ENCODE peak calls at places on chromosomes 3 and 15, in eight cellular contexts. Y is pancreas; F is lower lobe of right lung; C is GM23338; H is NCI-H2107; Q is activated T-cell treated with anti-CD3 and anti-CD28 coated beads for 1 hour; G is activated naive CD4-positive, alpha-beta T cell; O is fibroblast of the aortic adventitia. X is an unnamed sample.

GRCh38 chr15:67574981-67575632 is 32.6 kb downstream of the MAP2K5 start:
- DNase-seq in Y (no peak), F (no peak), C (peak; percentile 17), H (no peak), Q (no peak), G (no peak), O (no peak), X (no peak)

GRCh38 chr3:193464889-193465288 is 86.3 kb upstream of the ATP13A5 start:
- DNase-seq in Y (no peak), F (no peak), C (no peak), H (no peak), Q (no peak), G (no peak), O (no peak), X (no peak)

GRCh38 chr15:59539799-59540198 is 71.8 kb upstream of the GCNT3 start:
- DNase-seq in Y (no peak), F (no peak), C (no peak), H (no peak), Q (no peak), G (no peak), O (peak; percentile 16), X (no peak)

GRCh38 chr3:63390831-63391230 is 112.7 kb downstream of the SYNPR start:
- DNase-seq in Y (no peak), F (no peak), C (no peak), H (no peak), Q (no peak), G (no peak), O (peak; percentile 24), X (no peak)

GRCh38 chr3:77247063-77247462 is 207.2 kb downstream of the ROBO2 start:
- DNase-seq in Y (no peak), F (no peak), C (no peak), H (no peak), Q (no peak), G (no peak), O (no peak), X (no peak)

GRCh38 chr3:59867185-59868002 is 817.6 kb upstream of the CFAP20DC start:
- DNase-seq in Y (no peak), F (no peak), C (no peak), H (no peak), Q (no peak), G (no peak), O (no peak), X (no peak)

GRCh38 chr15:68667800-68668625 is 89.2 kb downstream of the CORO2B start:
- DNase-seq in Y (no peak), F (no peak), C (no peak), H (no peak), Q (no peak), G (no peak), O (no peak), X (no peak)

GRCh38 chr15:33656090-33656670 is 312.1 kb upstream of the CHRM5 start:
- DNase-seq in Y (no peak), F (no peak), C (no peak), H (no peak), Q (no peak), G (no peak), O (no peak), X (no peak)

GRCh38 chr15:63086271-63086670 is 35.4 kb upstream of the LACTB start:
- DNase-seq in Y (no peak), F (no peak), C (no peak), H (no peak), Q (no peak), G (no peak), O (no peak), X (no peak)

GRCh38 chr3:126748701-126749546 is 44.9 kb downstream of the CHCHD6 start:
- DNase-seq in Y (no peak), F (no peak), C (no peak), H (no peak), Q (no peak), G (no peak), O (no peak), X (no peak)

GRCh38 chr3:108486910-108487309 is 23.5 kb downstream of the MYH15 start:
- DNase-seq in Y (no peak), F (no peak), C (no peak), H (no peak), Q (no peak), G (no peak), O (peak; percentile 47), X (peak; percentile 31)

GRCh38 chr3:23075478-23075877 is 127.6 kb upstream of the UBE2E2 start:
- DNase-seq in Y (no peak), F (no peak), C (no peak), H (no peak), Q (no peak), G (no peak), O (peak; percentile 95), X (no peak)

GRCh38 chr3:82085356-82085755 is 323.9 kb upstream of the GBE1 start:
- DNase-seq in Y (no peak), F (no peak), C (no peak), H (no peak), Q (no peak), G (no peak), O (no peak), X (no peak)

GRCh38 chr15:44719293-44719999 is 8.1 kb downstream of the B2M start:
- DNase-seq in Y (no peak), F (no peak), C (peak; percentile 33), H (no peak), Q (no peak), G (no peak), O (peak; percentile 18), X (peak; percentile 7)

GRCh38 chr3:129897026-129897425 is 3.5 kb upstream of the TMCC1 start:
- DNase-seq in Y (no peak), F (no peak), C (no peak), H (no peak), Q (no peak), G (no peak), O (no peak), X (no peak)

GRCh38 chr3:126267169-126267975 is 87.0 kb upstream of the ALDH1L1 start:
- DNase-seq in Y (peak; percentile 69), F (peak; percentile 88), C (peak; percentile 96), H (no peak), Q (no peak), G (no peak), O (peak; percentile 94), X (no peak)

GRCh38 chr3:42721690-42722089 is 19.1 kb upstream of the HHATL start:
- DNase-seq in Y (no peak), F (no peak), C (no peak), H (no peak), Q (no peak), G (no peak), O (no peak), X (no peak)

GRCh38 chr3:98326494-98326893 is 27.2 kb upstream of the OR5K4 start:
- DNase-seq in Y (no peak), F (no peak), C (peak; percentile 87), H (no peak), Q (no peak), G (no peak), O (no peak), X (no peak)

GRCh38 chr3:46667657-46668056 is 25.8 kb downstream of the ALS2CL start:
- DNase-seq in Y (no peak), F (peak; percentile 34), C (no peak), H (no peak), Q (no peak), G (no peak), O (no peak), X (no peak)

GRCh38 chr15:77550275-77551251 is 82.1 kb downstream of the LINGO1 start:
- DNase-seq in Y (no peak), F (no peak), C (no peak), H (no peak), Q (no peak), G (no peak), O (no peak), X (no peak)

GRCh38 chr15:77425104-77425503 is 4.4 kb downstream of the HMG20A start:
- DNase-seq in Y (peak; percentile 10), F (no peak), C (no peak), H (no peak), Q (no peak), G (no peak), O (no peak), X (no peak)

GRCh38 chr3:4418156-4418555 is 48.9 kb downstream of the SUMF1 start:
- DNase-seq in Y (no peak), F (no peak), C (no peak), H (no peak), Q (no peak), G (no peak), O (no peak), X (no peak)

GRCh38 chr3:140252812-140253656 is 318.0 kb downstream of the CLSTN2 start:
- DNase-seq in Y (no peak), F (no peak), C (no peak), H (no peak), Q (no peak), G (no peak), O (no peak), X (no peak)

GRCh38 chr3:101036213-101036618 is 43.0 kb upstream of the ABI3BP start:
- DNase-seq in Y (peak; percentile 24), F (no peak), C (peak; percentile 64), H (no peak), Q (no peak), G (no peak), O (peak; percentile 98), X (no peak)

GRCh38 chr15:40939909-40940801 is 11.0 kb downstream of the DLL4 start:
- DNase-seq in Y (no peak), F (no peak), C (no peak), H (no peak), Q (no peak), G (no peak), O (no peak), X (no peak)

GRCh38 chr3:49500408-49501257 is 30.6 kb downstream of the DAG1 start:
- DNase-seq in Y (peak; percentile 37), F (peak; percentile 54), C (no peak), H (no peak), Q (no peak), G (no peak), O (peak; percentile 99), X (no peak)

GRCh38 chr3:187069857-187070516 is 69.3 kb downstream of the RPL39L start:
- DNase-seq in Y (no peak), F (no peak), C (no peak), H (no peak), Q (no peak), G (no peak), O (no peak), X (no peak)

GRCh38 chr3:182490601-182491485 is 302.5 kb upstream of the ATP11B start:
- DNase-seq in Y (no peak), F (no peak), C (peak; percentile 77), H (peak; percentile 92), Q (no peak), G (no peak), O (peak; percentile 4), X (peak; percentile 20)

GRCh38 chr3:134036291-134036690 is 6.6 kb upstream of the SLCO2A1 start:
- DNase-seq in Y (no peak), F (no peak), C (no peak), H (no peak), Q (no peak), G (no peak), O (no peak), X (no peak)

GRCh38 chr3:13588221-13588701 is 39.3 kb downstream of the FBLN2 start:
- DNase-seq in Y (no peak), F (no peak), C (no peak), H (no peak), Q (no peak), G (no peak), O (no peak), X (no peak)

X was measured in DMS 273 treated with DMSO at 0.1 percent for 48 hours.